ENCODE peak calls at places on chromosome 19, in seven cellular contexts. One of them, this sample, is unnamed.

GRCh38 chr19:18759435-18760426 is 31.4 kb downstream of the COMP start:
- DNase-seq in heart right ventricle: no peak
- DNase-seq in ovary: no peak
- DNase-seq in pancreas: no peak
- DNase-seq in psoas muscle: no peak
- DNase-seq in lung: no peak
- DNase-seq in lower lobe of right lung: no peak
- DNase-seq in this sample: no peak

GRCh38 chr19:41906271-41906670 is 22.0 kb downstream of the ERFL start:
- DNase-seq in heart right ventricle: no peak
- DNase-seq in ovary: no peak
- DNase-seq in pancreas: no peak
- DNase-seq in psoas muscle: no peak
- DNase-seq in lung: no peak
- DNase-seq in lower lobe of right lung: no peak
- DNase-seq in this sample: no peak

GRCh38 chr19:35417713-35418534 is 30.1 kb upstream of the FFAR2 start:
- DNase-seq in heart right ventricle: no peak
- DNase-seq in ovary: no peak
- DNase-seq in pancreas: no peak
- DNase-seq in psoas muscle: peak
- DNase-seq in lung: no peak
- DNase-seq in lower lobe of right lung: no peak
- DNase-seq in this sample: peak

GRCh38 chr19:30719189-30719990 is 347.2 kb downstream of the ZNF536 start:
- DNase-seq in heart right ventricle: peak
- DNase-seq in ovary: peak
- DNase-seq in pancreas: peak
- DNase-seq in psoas muscle: peak
- DNase-seq in lung: no peak
- DNase-seq in lower lobe of right lung: peak
- DNase-seq in this sample: peak

GRCh38 chr19:30226464-30227070 is 145.6 kb upstream of the ZNF536 start:
- DNase-seq in heart right ventricle: no peak
- DNase-seq in ovary: no peak
- DNase-seq in pancreas: peak
- DNase-seq in psoas muscle: no peak
- DNase-seq in lung: no peak
- DNase-seq in lower lobe of right lung: no peak
- DNase-seq in this sample: no peak

GRCh38 chr19:43438291-43439162 is 23.8 kb downstream of the TEX101 start:
- DNase-seq in heart right ventricle: peak
- DNase-seq in ovary: peak
- DNase-seq in pancreas: no peak
- DNase-seq in psoas muscle: no peak
- DNase-seq in lung: peak
- DNase-seq in lower lobe of right lung: no peak
- DNase-seq in this sample: no peak

GRCh38 chr19:58387338-58388174 is 487 bp downstream of the RPS5 start:
- DNase-seq in heart right ventricle: no peak
- DNase-seq in ovary: no peak
- DNase-seq in pancreas: no peak
- DNase-seq in psoas muscle: no peak
- DNase-seq in lung: no peak
- DNase-seq in lower lobe of right lung: no peak
- DNase-seq in this sample: peak

GRCh38 chr19:19537321-19538048 is 580 bp upstream of the CILP2 start:
- DNase-seq in heart right ventricle: no peak
- DNase-seq in ovary: no peak
- DNase-seq in pancreas: no peak
- DNase-seq in psoas muscle: no peak
- DNase-seq in lung: no peak
- DNase-seq in lower lobe of right lung: no peak
- DNase-seq in this sample: no peak

GRCh38 chr19:43105496-43105895 is 23.0 kb upstream of the PSG2 start:
- DNase-seq in heart right ventricle: no peak
- DNase-seq in ovary: no peak
- DNase-seq in pancreas: no peak
- DNase-seq in psoas muscle: no peak
- DNase-seq in lung: no peak
- DNase-seq in lower lobe of right lung: no peak
- DNase-seq in this sample: no peak

GRCh38 chr19:16562608-16563025 is 9.6 kb downstream of the SLC35E1 start:
- DNase-seq in heart right ventricle: no peak
- DNase-seq in ovary: no peak
- DNase-seq in pancreas: no peak
- DNase-seq in psoas muscle: no peak
- DNase-seq in lung: no peak
- DNase-seq in lower lobe of right lung: no peak
- DNase-seq in this sample: no peak

GRCh38 chr19:31113250-31113685 is 236.0 kb downstream of the TSHZ3 start:
- DNase-seq in heart right ventricle: no peak
- DNase-seq in ovary: no peak
- DNase-seq in pancreas: no peak
- DNase-seq in psoas muscle: no peak
- DNase-seq in lung: no peak
- DNase-seq in lower lobe of right lung: no peak
- DNase-seq in this sample: no peak

GRCh38 chr19:48510421-48511268 is 990 bp downstream of the LMTK3 start:
- DNase-seq in heart right ventricle: peak
- DNase-seq in ovary: peak
- DNase-seq in pancreas: peak
- DNase-seq in psoas muscle: peak
- DNase-seq in lung: peak
- DNase-seq in lower lobe of right lung: peak
- DNase-seq in this sample: peak

GRCh38 chr19:4060621-4061177 is 6.0 kb downstream of the ZBTB7A start:
- DNase-seq in heart right ventricle: no peak
- DNase-seq in ovary: no peak
- DNase-seq in pancreas: peak
- DNase-seq in psoas muscle: no peak
- DNase-seq in lung: no peak
- DNase-seq in lower lobe of right lung: peak
- DNase-seq in this sample: peak
- H3K4me3 ChIP-seq in heart right ventricle: peak
- H3K4me3 ChIP-seq in ovary: peak
- H3K4me3 ChIP-seq in pancreas: peak
- H3K4me3 ChIP-seq in psoas muscle: peak
- H3K4me3 ChIP-seq in lung: no peak
- H3K4me3 ChIP-seq in lower lobe of right lung: peak
- H3K4me3 ChIP-seq in this sample: peak

GRCh38 chr19:6394831-6395230 is 1.9 kb upstream of the GTF2F1 start:
- DNase-seq in heart right ventricle: no peak
- DNase-seq in ovary: no peak
- DNase-seq in pancreas: no peak
- DNase-seq in psoas muscle: no peak
- DNase-seq in lung: no peak
- DNase-seq in lower lobe of right lung: no peak
- DNase-seq in this sample: no peak
- H3K4me3 ChIP-seq in heart right ventricle: no peak
- H3K4me3 ChIP-seq in ovary: no peak
- H3K4me3 ChIP-seq in pancreas: no peak
- H3K4me3 ChIP-seq in psoas muscle: no peak
- H3K4me3 ChIP-seq in lung: no peak
- H3K4me3 ChIP-seq in lower lobe of right lung: no peak
- H3K4me3 ChIP-seq in this sample: no peak

DNA sequence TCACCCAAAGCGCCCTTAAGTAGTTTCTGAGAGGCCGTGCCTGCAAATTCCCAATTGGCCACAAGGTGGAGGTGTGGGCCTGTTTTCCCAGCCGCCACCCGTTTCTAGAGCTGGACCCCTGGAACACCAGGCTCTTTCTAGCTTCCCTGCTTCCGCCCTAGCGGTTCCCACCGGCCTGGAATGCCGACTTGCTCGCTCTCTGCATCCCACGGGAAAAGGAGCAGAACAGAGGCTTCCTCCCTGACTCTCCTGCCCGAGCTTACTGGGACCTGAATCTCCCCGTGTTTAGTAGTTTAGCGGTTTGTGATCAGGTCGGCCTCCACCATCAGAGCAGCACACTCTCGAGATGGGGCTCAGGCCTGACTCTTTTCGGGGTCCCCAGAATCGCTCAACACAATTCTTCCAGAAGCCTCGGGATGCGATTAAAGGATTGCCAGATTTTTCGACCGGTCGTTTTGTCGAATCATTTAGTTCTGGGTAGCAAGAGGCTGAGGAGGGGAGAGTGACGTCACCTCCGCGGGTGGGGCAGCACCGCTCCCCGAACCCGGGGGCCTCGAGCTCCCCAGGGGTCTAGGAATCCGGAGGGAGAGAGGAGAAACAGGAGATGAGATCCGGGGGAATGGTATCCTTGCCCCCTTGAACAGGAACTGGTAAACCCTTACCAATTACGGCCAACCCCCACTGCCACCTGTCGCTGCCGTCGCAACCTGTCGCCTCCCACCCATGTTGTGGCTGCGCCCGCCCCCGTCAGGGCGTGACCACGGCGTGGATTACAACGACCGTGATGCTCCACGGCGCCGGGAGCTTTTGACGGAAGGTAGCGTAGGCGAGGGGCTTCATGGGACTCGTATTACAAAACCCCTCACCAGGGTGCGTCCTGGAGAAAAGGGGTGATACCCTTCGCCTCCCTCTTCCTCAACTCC is 8.0 kb downstream of the NAPSA start:
- DNase-seq in heart right ventricle: peak
- DNase-seq in ovary: peak
- DNase-seq in pancreas: peak
- DNase-seq in psoas muscle: peak
- DNase-seq in lung: peak
- DNase-seq in lower lobe of right lung: peak
- DNase-seq in this sample: peak
- H3K4me3 ChIP-seq in heart right ventricle: peak
- H3K4me3 ChIP-seq in ovary: peak
- H3K4me3 ChIP-seq in pancreas: peak
- H3K4me3 ChIP-seq in psoas muscle: peak
- H3K4me3 ChIP-seq in lung: no peak
- H3K4me3 ChIP-seq in lower lobe of right lung: peak
- H3K4me3 ChIP-seq in this sample: peak

GRCh38 chr19:50205681-50206138 is 2.3 kb downstream of the MYH14 start:
- DNase-seq in heart right ventricle: no peak
- DNase-seq in ovary: no peak
- DNase-seq in pancreas: peak
- DNase-seq in psoas muscle: no peak
- DNase-seq in lung: peak
- DNase-seq in lower lobe of right lung: peak
- DNase-seq in this sample: no peak

GRCh38 chr19:50206191-50206590 is 2.8 kb downstream of the MYH14 start:
- DNase-seq in heart right ventricle: no peak
- DNase-seq in ovary: no peak
- DNase-seq in pancreas: no peak
- DNase-seq in psoas muscle: no peak
- DNase-seq in lung: no peak
- DNase-seq in lower lobe of right lung: no peak
- DNase-seq in this sample: no peak

GRCh38 chr19:50204081-50204428 is 633 bp downstream of the MYH14 start:
- DNase-seq in heart right ventricle: no peak
- DNase-seq in ovary: no peak
- DNase-seq in pancreas: no peak
- DNase-seq in psoas muscle: no peak
- DNase-seq in lung: no peak
- DNase-seq in lower lobe of right lung: no peak
- DNase-seq in this sample: no peak

GRCh38 chr19:50203281-50204080 is at the start of gene MYH14:
- DNase-seq in heart right ventricle: peak
- DNase-seq in ovary: peak
- DNase-seq in pancreas: peak
- DNase-seq in psoas muscle: peak
- DNase-seq in lung: peak
- DNase-seq in lower lobe of right lung: peak
- DNase-seq in this sample: peak

GRCh38 chr19:50204811-50205675 is 1.6 kb downstream of the MYH14 start:
- DNase-seq in heart right ventricle: peak
- DNase-seq in ovary: peak
- DNase-seq in pancreas: peak
- DNase-seq in psoas muscle: peak
- DNase-seq in lung: peak
- DNase-seq in lower lobe of right lung: peak
- DNase-seq in this sample: no peak
- H3K4me3 ChIP-seq in heart right ventricle: peak
- H3K4me3 ChIP-seq in ovary: no peak
- H3K4me3 ChIP-seq in pancreas: peak
- H3K4me3 ChIP-seq in psoas muscle: peak
- H3K4me3 ChIP-seq in lung: peak
- H3K4me3 ChIP-seq in lower lobe of right lung: peak
- H3K4me3 ChIP-seq in this sample: no peak

DNA sequence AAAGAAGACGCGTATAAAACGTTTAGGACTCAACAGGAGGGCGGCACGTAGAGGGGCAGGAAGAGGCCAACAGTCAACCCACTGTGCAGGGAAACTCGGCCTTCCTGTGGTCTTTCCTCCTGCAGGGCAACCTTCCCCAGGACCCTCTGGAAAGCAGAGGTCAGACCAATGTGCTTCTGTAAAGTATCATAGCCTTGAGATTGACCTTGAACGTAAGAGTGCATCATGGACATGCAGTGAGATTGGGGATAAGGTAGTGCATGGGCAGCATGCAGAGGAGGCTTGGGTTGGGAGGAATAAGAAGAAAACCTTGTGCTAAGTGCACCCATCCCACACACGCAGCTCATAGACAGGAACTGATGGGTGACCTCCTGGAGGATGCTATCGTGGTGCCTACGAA is 34.0 kb upstream of the ZNF507 start:
- DNase-seq in heart right ventricle: no peak
- DNase-seq in ovary: no peak
- DNase-seq in pancreas: no peak
- DNase-seq in psoas muscle: no peak
- DNase-seq in lung: no peak
- DNase-seq in lower lobe of right lung: no peak
- DNase-seq in this sample: no peak
- H3K4me3 ChIP-seq in heart right ventricle: no peak
- H3K4me3 ChIP-seq in ovary: no peak
- H3K4me3 ChIP-seq in pancreas: no peak
- H3K4me3 ChIP-seq in psoas muscle: no peak
- H3K4me3 ChIP-seq in lung: no peak
- H3K4me3 ChIP-seq in lower lobe of right lung: no peak
- H3K4me3 ChIP-seq in this sample: no peak

GRCh38 chr19:719636-720377 is 11.1 kb downstream of the PALM start:
- DNase-seq in heart right ventricle: no peak
- DNase-seq in ovary: peak
- DNase-seq in pancreas: no peak
- DNase-seq in psoas muscle: no peak
- DNase-seq in lung: no peak
- DNase-seq in lower lobe of right lung: no peak
- DNase-seq in this sample: no peak

GRCh38 chr19:719081-719512 is 10.4 kb downstream of the PALM start:
- DNase-seq in heart right ventricle: peak
- DNase-seq in ovary: peak
- DNase-seq in pancreas: no peak
- DNase-seq in psoas muscle: peak
- DNase-seq in lung: no peak
- DNase-seq in lower lobe of right lung: no peak
- DNase-seq in this sample: no peak

GRCh38 chr19:715347-715746 is 6.6 kb downstream of the PALM start:
- DNase-seq in heart right ventricle: no peak
- DNase-seq in ovary: no peak
- DNase-seq in pancreas: no peak
- DNase-seq in psoas muscle: no peak
- DNase-seq in lung: no peak
- DNase-seq in lower lobe of right lung: no peak
- DNase-seq in this sample: no peak

GRCh38 chr19:720691-721160 is 12.0 kb downstream of the PALM start:
- DNase-seq in heart right ventricle: no peak
- DNase-seq in ovary: peak
- DNase-seq in pancreas: no peak
- DNase-seq in psoas muscle: no peak
- DNase-seq in lung: no peak
- DNase-seq in lower lobe of right lung: no peak
- DNase-seq in this sample: no peak

GRCh38 chr19:718251-719024 is 9.7 kb downstream of the PALM start:
- DNase-seq in heart right ventricle: no peak
- DNase-seq in ovary: peak
- DNase-seq in pancreas: no peak
- DNase-seq in psoas muscle: no peak
- DNase-seq in lung: no peak
- DNase-seq in lower lobe of right lung: no peak
- DNase-seq in this sample: no peak
- H3K4me3 ChIP-seq in heart right ventricle: no peak
- H3K4me3 ChIP-seq in ovary: no peak
- H3K4me3 ChIP-seq in pancreas: no peak
- H3K4me3 ChIP-seq in psoas muscle: no peak
- H3K4me3 ChIP-seq in lung: no peak
- H3K4me3 ChIP-seq in lower lobe of right lung: no peak
- H3K4me3 ChIP-seq in this sample: no peak